ENCODE peak calls at places on chromosome 4, in four cellular contexts. D is K562, E is GM12878, M is H1. U is an unnamed sample.

GRCh38 chr4:75849459-75849858 is 52.8 kb downstream of the PPEF2 start:
- DNase-seq in M (no peak), D (no peak), E (no peak), U (no peak)

GRCh38 chr4:163654621-163655020 is 160.1 kb downstream of the TMA16 start:
- DNase-seq in D (no peak), M (no peak), E (no peak), U (no peak)

GRCh38 chr4:156788782-156789181 is 182.8 kb downstream of the PDGFC start:
- DNase-seq in M (no peak), E (no peak), D (no peak), U (no peak)

GRCh38 chr4:168621806-168622589 is 125.1 kb downstream of the PALLD start:
- DNase-seq in M (no peak), E (no peak), D (no peak), U (peak)

GRCh38 chr4:81682492-81682891 is 210.8 kb upstream of the RASGEF1B start:
- DNase-seq in M (no peak), D (no peak), E (no peak), U (no peak)

GRCh38 chr4:147015531-147015930 is 69.9 kb upstream of the TTC29 start:
- DNase-seq in E (no peak), D (no peak), M (no peak), U (no peak)

GRCh38 chr4:147498031-147498700 is 17.3 kb downstream of the EDNRA start:
- DNase-seq in M (no peak), D (no peak), E (no peak), U (peak)

GRCh38 chr4:98939892-98940298 is 11.0 kb upstream of the EIF4E start:
- DNase-seq in D (peak), E (no peak), M (no peak), U (peak)

GRCh38 chr4:117375101-117375500 is 289.7 kb upstream of the TRAM1L1 start:
- DNase-seq in E (no peak), M (no peak), D (no peak), U (no peak)

GRCh38 chr4:118033148-118034060 is 882 bp upstream of the NDST3 start:
- DNase-seq in M (no peak), E (no peak), D (peak), U (peak)

GRCh38 chr4:3107271-3108185 is 33.0 kb downstream of the HTT start:
- DNase-seq in D (no peak), M (no peak), E (no peak), U (no peak)
- TF ChIP-seq CHD1 in D (no peak), M (no peak), E (no peak), U (no peak)

DNA sequence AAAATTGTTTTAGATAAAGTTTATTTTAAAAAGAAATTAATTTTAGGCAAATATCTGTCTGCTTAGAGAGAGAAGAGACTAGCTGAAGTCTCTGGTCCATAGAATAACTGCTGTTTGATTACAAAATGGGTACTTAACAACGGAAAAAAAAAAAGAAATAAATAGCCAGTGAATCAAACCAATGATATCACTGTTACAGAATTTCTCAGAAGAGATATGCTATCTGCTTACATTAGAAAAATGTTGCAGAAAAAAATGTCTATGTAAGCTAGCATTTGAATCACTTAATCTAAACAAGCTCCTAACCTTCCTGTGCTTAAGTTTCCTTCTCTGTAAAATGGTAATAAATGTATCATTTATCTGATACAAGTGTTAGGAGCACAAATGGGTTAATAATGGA is 189.9 kb downstream of the IL15 start:
- DNase-seq in E (no peak), D (no peak), M (no peak), U (peak)
- TF ChIP-seq RFX5 in E (no peak), D (no peak), M (no peak), U (no peak)

DNA sequence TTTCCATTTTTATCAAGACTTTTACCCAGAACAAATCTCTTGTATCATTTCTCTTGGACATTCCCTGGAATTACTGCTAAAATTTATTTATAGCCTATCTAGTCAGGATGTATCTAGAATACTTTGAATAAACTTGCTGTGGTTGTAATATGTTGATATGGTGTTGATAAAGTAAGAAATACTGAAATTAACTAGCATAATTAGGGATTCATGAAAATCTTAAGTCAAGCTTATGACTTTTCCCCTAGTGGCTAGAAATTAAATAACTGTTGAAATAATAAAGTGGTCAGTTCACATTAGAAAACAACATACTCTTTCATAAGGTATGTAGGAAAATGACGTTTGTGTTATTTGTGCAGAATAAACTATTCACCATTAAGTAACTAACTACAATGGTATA is 73.1 kb upstream of the ANKRD50 start:
- DNase-seq in M (no peak), E (no peak), D (no peak), U (no peak)
- TF ChIP-seq CTCF in M (no peak), E (no peak), D (no peak), U (no peak)

GRCh38 chr4:1558205-1558604 is 125.9 kb downstream of the FAM53A start:
- DNase-seq in D (no peak), E (no peak), M (no peak), U (no peak)

GRCh38 chr4:1556541-1557220 is 127.4 kb downstream of the FAM53A start:
- DNase-seq in M (no peak), D (no peak), E (no peak), U (no peak)

GRCh38 chr4:1554876-1555265 is 129.2 kb downstream of the FAM53A start:
- DNase-seq in E (no peak), D (no peak), M (no peak), U (no peak)

GRCh38 chr4:1554246-1554875 is 129.8 kb downstream of the FAM53A start:
- DNase-seq in E (no peak), D (no peak), M (no peak), U (no peak)

DNA sequence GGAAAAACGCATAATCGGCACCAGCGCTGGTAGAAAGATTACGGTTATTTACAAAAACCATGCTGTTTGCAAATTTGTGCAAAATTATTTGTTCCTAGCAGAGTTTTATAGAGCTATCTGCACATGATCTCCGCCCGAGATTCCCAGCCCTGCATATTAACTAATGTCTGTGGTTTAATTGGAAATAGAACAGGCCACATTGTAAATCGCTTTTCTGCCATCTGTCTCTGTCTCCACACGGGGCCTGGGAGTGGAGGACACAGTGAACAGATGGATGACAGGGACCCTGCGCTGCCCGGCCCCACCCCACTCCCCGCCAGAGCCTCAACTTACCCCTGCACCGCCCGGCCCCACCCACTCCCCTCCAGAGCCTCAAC is 126.9 kb downstream of the FAM53A start:
- DNase-seq in E (no peak), D (no peak), M (no peak), U (no peak)
- TF ChIP-seq CHD1 in E (no peak), D (no peak), M (no peak), U (no peak)

GRCh38 chr4:62901101-62901500 is 1508.1 kb downstream of the TECRL start:
- DNase-seq in D (no peak), E (no peak), M (peak), U (no peak)

GRCh38 chr4:62896721-62897120 is 1512.5 kb downstream of the TECRL start:
- DNase-seq in E (no peak), M (no peak), D (no peak), U (no peak)

GRCh38 chr4:62899607-62900364 is 1509.5 kb downstream of the TECRL start:
- DNase-seq in D (no peak), M (no peak), E (no peak), U (no peak)

DNA sequence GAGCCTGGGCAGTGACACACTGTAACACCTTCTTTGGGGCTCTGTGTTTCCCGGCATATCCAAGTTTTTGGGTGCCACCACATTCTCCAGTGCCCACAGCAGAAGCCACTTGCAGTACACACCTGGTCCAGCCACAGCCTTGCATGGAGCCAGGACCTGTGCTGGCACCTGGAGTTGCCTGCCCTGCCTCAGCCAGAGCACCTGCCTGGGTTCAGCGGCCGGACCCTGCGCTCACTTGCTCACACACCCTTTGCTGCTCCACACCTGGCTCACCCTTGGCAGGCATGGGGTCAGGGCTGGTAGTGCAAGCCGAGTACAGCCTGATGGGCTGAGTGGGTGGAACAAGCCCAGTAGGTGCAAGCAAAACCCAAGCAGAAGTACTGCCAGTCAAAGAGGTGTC is 1511.1 kb downstream of the TECRL start:
- DNase-seq in E (no peak), D (no peak), M (no peak), U (no peak)
- TF ChIP-seq RFX5 in E (no peak), D (no peak), M (no peak), U (no peak)

GRCh38 chr4:93788712-93789111 is 39.8 kb upstream of the ATOH1 start:
- DNase-seq in D (peak), E (no peak), M (no peak), U (peak)
- TF ChIP-seq CTCF in D (peak), E (peak), M (no peak), U (peak)

DNA sequence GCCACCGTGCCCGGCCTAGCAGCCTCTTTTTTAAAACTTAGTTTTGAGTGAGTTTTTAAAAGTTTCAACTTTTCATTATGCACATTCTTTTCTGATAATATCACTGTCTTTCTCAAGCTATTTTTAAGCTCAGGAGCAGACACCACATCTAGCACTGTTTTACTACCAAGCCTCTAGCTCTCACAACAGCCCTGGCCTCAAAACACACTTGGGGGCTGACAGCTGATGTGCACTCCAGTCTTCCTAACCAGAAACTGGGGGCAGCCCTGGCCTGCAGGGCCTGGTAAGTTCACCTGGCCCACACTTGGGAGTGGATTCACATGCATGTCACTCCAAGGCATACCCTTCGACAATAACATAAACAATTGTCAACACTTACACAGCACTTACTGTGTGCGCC is 34.0 kb downstream of the CENPU start:
- DNase-seq in M (no peak), E (no peak), D (no peak), U (peak)
- TF ChIP-seq CHD1 in M (no peak), E (no peak), D (no peak), U (no peak)

DNA sequence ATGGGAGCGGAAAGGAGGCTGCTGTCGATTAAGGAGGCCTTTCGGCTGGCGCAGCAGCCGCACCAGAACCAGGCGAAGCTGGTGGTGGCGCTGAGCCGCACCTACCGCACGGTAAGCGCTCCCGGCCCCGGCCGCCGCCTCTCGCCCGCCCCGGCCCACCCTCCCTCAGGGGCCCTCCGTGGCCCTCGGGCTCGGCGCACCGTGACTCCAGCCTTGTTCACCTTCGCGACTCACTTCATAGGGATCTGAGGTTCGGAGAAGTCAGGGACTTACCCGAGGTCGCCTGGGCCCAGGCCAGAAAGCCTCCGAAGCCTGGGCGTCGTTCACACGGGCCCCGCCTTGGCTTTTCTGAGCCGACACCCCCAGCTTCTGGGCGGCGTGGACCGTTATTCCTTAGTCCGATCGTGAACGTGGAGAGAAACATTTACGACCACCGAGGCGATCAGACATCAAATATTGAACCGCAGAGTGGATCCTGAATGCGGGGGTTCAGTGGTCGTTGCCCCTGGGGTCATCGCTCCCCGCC is 362 bp downstream of the NCAPG start:
- DNase-seq in D (peak), M (no peak), E (no peak), U (no peak)
- TF ChIP-seq RFX5 in D (no peak), M (no peak), E (no peak), U (no peak)

GRCh38 chr4:176376032-176376614 is 56.4 kb downstream of the SPCS3 start:
- DNase-seq in E (no peak), M (no peak), D (peak), U (peak)
- TF ChIP-seq CTCF in E (peak), M (no peak), D (peak), U (peak)

U was measured in IMR-90.